ENCODE peak calls at places on chromosomes 6 and 20, in four cellular contexts. W, I, B and T are unnamed samples.

GRCh38 chr6:76701610-76702009 is 629.1 kb upstream of the IMPG1 start:
- DNase-seq in W (no peak), I (no peak), B (no peak), T (peak; percentile 7)

GRCh38 chr20:62522748-62523396 is 47.1 kb upstream of the GATA5 start:
- DNase-seq in W (no peak), I (no peak), B (no peak), T (no peak)

GRCh38 chr20:57169162-57169561 is 97.3 kb downstream of the BMP7 start:
- DNase-seq in W (no peak), I (no peak), B (no peak), T (no peak)

GRCh38 chr6:73451166-73452106 is 661 bp downstream of the CGAS start:
- DNase-seq in W (peak; percentile 38), I (peak; percentile 75), B (peak; percentile 26), T (peak; percentile 76)

GRCh38 chr6:125753218-125753936 is 3.9 kb downstream of the HEY2 start:
- DNase-seq in W (no peak), I (peak; percentile 53), B (peak; percentile 32), T (peak; percentile 43)

GRCh38 chr6:79737172-79737571 is 106.0 kb downstream of the SH3BGRL2 start:
- DNase-seq in W (no peak), I (no peak), B (peak; percentile 2), T (no peak)

GRCh38 chr6:8207191-8207868 is 105.0 kb upstream of the EEF1E1 start:
- DNase-seq in W (no peak), I (no peak), B (no peak), T (no peak)

GRCh38 chr20:34083137-34083536 is 28.9 kb downstream of the EIF2S2 start:
- DNase-seq in W (no peak), I (no peak), B (peak; percentile 99), T (peak; percentile 96)

GRCh38 chr6:168344338-168344737 is 24.8 kb upstream of the DACT2 start:
- DNase-seq in W (no peak), I (no peak), B (no peak), T (no peak)

GRCh38 chr6:3231213-3232016 is 4.0 kb upstream of the TUBB2B start:
- DNase-seq in W (no peak), I (no peak), B (peak; percentile 74), T (peak; percentile 88)

GRCh38 chr6:3229566-3230274 is 2.3 kb upstream of the TUBB2B start:
- DNase-seq in W (no peak), I (peak; percentile 39), B (peak; percentile 56), T (peak; percentile 16)

GRCh38 chr6:3232017-3232838 is 4.8 kb upstream of the TUBB2B start:
- DNase-seq in W (no peak), I (no peak), B (no peak), T (no peak)

GRCh38 chr6:3228791-3229565 is 1.5 kb upstream of the TUBB2B start:
- DNase-seq in W (no peak), I (peak; percentile 55), B (peak; percentile 43), T (no peak)

GRCh38 chr6:3230275-3231212 is 3.1 kb upstream of the TUBB2B start:
- DNase-seq in W (no peak), I (no peak), B (peak; percentile 58), T (peak; percentile 47)
- H3K27me3 ChIP-seq in W (no peaks in the 10 kb centered on the region), I (peaks cover 44% of the 10 kb centered on the region), B (peaks cover 73% of the 10 kb centered on the region), T (peaks cover 53% of the 10 kb centered on the region)

DNA sequence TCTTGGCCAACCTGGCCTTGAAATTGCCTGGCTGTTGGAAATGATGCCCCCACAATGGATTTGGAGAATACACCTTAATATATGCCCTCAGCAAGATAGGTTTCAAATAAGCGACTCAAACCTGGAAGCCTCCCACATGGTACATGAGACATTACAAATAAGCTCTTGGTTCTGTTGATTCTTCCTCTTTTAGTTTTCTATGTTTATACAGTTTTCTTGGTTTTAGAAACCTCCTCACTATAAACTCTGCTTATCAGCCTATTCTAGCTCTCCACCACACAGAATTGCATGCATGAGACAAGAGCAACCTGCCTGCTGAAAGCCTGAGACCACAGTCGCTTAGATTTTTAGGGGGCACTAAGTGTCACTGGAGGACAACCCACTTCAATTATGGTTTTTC is 108.8 kb upstream of the PREP start:
- DNase-seq in W (no peak), I (no peak), B (no peak), T (no peak)
- H3K27me3 ChIP-seq in W (no peaks in the 10 kb centered on the region), I (peaks cover 2% of the 10 kb centered on the region), B (peaks cover 3% of the 10 kb centered on the region), T (no peaks in the 10 kb centered on the region)

GRCh38 chr6:28732052-28732451 is 191.7 kb downstream of the TRIM27 start:
- DNase-seq in W (no peak), I (no peak), B (no peak), T (no peak)

GRCh38 chr6:28738396-28738765 is 185.4 kb downstream of the TRIM27 start:
- DNase-seq in W (no peak), I (no peak), B (no peak), T (no peak)

GRCh38 chr6:28737750-28738395 is 185.9 kb downstream of the TRIM27 start:
- DNase-seq in W (no peak), I (no peak), B (no peak), T (no peak)

GRCh38 chr6:28736121-28736520 is 187.7 kb downstream of the TRIM27 start:
- DNase-seq in W (no peak), I (no peak), B (no peak), T (no peak)

GRCh38 chr6:28734443-28734959 is 189.3 kb downstream of the TRIM27 start:
- DNase-seq in W (no peak), I (no peak), B (no peak), T (peak; percentile 33)
- H3K27me3 ChIP-seq in W (peaks cover 14% of the 10 kb centered on the region), I (peaks cover 71% of the 10 kb centered on the region), B (peaks cover 10% of the 10 kb centered on the region), T (peaks cover 80% of the 10 kb centered on the region)

DNA sequence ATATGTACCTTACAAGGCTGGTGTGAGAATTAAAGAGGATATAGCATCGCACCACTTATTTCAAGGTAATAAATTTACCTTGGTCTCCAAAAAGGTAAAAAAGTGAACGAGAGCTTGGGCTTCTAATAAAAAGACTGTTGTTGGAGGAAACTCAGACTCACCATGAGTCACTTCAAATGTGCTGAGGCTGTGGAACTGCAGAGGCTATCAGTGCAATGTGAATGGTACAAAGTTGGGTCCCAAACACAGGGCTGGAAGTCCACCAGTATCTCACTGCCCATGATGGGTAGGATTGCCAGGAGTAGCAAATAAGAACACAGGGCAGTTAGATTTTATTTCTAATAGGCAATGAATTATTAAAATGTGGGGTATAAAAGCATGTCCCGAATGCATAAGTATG is 200.6 kb downstream of the MAFB start:
- DNase-seq in W (no peak), I (no peak), B (no peak), T (peak; percentile 67)
- H3K27me3 ChIP-seq in W (no peaks in the 10 kb centered on the region), I (no peaks in the 10 kb centered on the region), B (no peaks in the 10 kb centered on the region), T (no peaks in the 10 kb centered on the region)

GRCh38 chr20:19212524-19213502 is at the start of gene SLC24A3:
- DNase-seq in W (no peak), I (peak; percentile 4), B (peak; percentile 9), T (peak; percentile 56)
- H3K27me3 ChIP-seq in W (peaks cover 47% of the 10 kb centered on the region), I (peaks cover 8% of the 10 kb centered on the region), B (peaks cover 29% of the 10 kb centered on the region), T (peaks cover 57% of the 10 kb centered on the region)